ENCODE peak calls at places on chromosomes 16 and 17, in four cellular contexts. One of them, this sample, is unnamed.

GRCh38 chr17:33234930-33235685 is 58.0 kb downstream of the ASIC2 start:
- DNase-seq in GM12878: no peak
- DNase-seq in SK-N-SH: peak
- DNase-seq in K562: peak
- DNase-seq in this sample: no peak

GRCh38 chr16:50185005-50185505 is 31.9 kb downstream of the TENT4B start:
- DNase-seq in K562: no peak
- DNase-seq in SK-N-SH: no peak
- DNase-seq in GM12878: no peak
- DNase-seq in this sample: no peak

GRCh38 chr17:8055851-8056231 is 17.0 kb downstream of the ALOX15B start:
- DNase-seq in SK-N-SH: no peak
- DNase-seq in GM12878: no peak
- DNase-seq in K562: no peak
- DNase-seq in this sample: no peak

GRCh38 chr17:79183221-79184158 is 108.9 kb downstream of the ENGASE start:
- DNase-seq in K562: no peak
- DNase-seq in SK-N-SH: peak
- DNase-seq in GM12878: no peak
- DNase-seq in this sample: peak

GRCh38 chr16:1765826-1766225 is 5.5 kb downstream of the NME3 start:
- DNase-seq in K562: no peak
- DNase-seq in SK-N-SH: no peak
- DNase-seq in GM12878: no peak
- DNase-seq in this sample: no peak

GRCh38 chr17:43827596-43827995 is 5.3 kb downstream of the MPP3 start:
- DNase-seq in GM12878: no peak
- DNase-seq in K562: no peak
- DNase-seq in SK-N-SH: no peak
- DNase-seq in this sample: no peak

GRCh38 chr16:84774810-84775209 is 45.0 kb upstream of the CRISPLD2 start:
- DNase-seq in GM12878: no peak
- DNase-seq in K562: no peak
- DNase-seq in SK-N-SH: no peak
- DNase-seq in this sample: no peak

GRCh38 chr16:14264560-14264959 is 193.4 kb downstream of the MRTFB start:
- DNase-seq in SK-N-SH: no peak
- DNase-seq in GM12878: no peak
- DNase-seq in K562: no peak
- DNase-seq in this sample: no peak

GRCh38 chr17:13025687-13026086 is 7.9 kb upstream of the ELAC2 start:
- DNase-seq in GM12878: no peak
- DNase-seq in SK-N-SH: no peak
- DNase-seq in K562: no peak
- DNase-seq in this sample: no peak

GRCh38 chr17:45775576-45776011 is 8.5 kb upstream of the CRHR1 start:
- DNase-seq in K562: no peak
- DNase-seq in GM12878: no peak
- DNase-seq in SK-N-SH: peak
- DNase-seq in this sample: no peak

GRCh38 chr16:79050063-79050462 is 550.5 kb downstream of the MAF start:
- DNase-seq in GM12878: no peak
- DNase-seq in SK-N-SH: no peak
- DNase-seq in K562: no peak
- DNase-seq in this sample: no peak

GRCh38 chr17:41284043-41284442 is 8.5 kb downstream of the KRTAP9-7 start:
- DNase-seq in K562: peak
- DNase-seq in SK-N-SH: no peak
- DNase-seq in GM12878: no peak
- DNase-seq in this sample: no peak

GRCh38 chr17:29617125-29617480 is 5.6 kb downstream of the CORO6 start:
- DNase-seq in GM12878: no peak
- DNase-seq in K562: peak
- DNase-seq in SK-N-SH: peak
- DNase-seq in this sample: peak

GRCh38 chr17:19544366-19544765 is 10.7 kb downstream of the SLC47A1 start:
- DNase-seq in K562: no peak
- DNase-seq in GM12878: no peak
- DNase-seq in SK-N-SH: no peak
- DNase-seq in this sample: no peak

GRCh38 chr16:24610421-24610765 is 71.0 kb downstream of the RBBP6 start:
- DNase-seq in GM12878: no peak
- DNase-seq in SK-N-SH: no peak
- DNase-seq in K562: no peak
- DNase-seq in this sample: no peak

GRCh38 chr17:59357219-59357699 is 25.8 kb downstream of the YPEL2 start:
- DNase-seq in K562: no peak
- DNase-seq in SK-N-SH: no peak
- DNase-seq in GM12878: no peak
- DNase-seq in this sample: no peak

GRCh38 chr17:42525221-42525620 is 10.8 kb upstream of the NAGLU start:
- DNase-seq in GM12878: no peak
- DNase-seq in K562: no peak
- DNase-seq in SK-N-SH: no peak
- DNase-seq in this sample: no peak

GRCh38 chr17:50710650-50711049 is 2.9 kb upstream of the ANKRD40 start:
- DNase-seq in GM12878: no peak
- DNase-seq in K562: no peak
- DNase-seq in SK-N-SH: no peak
- DNase-seq in this sample: no peak

GRCh38 chr16:2178321-2179106 is 17.9 kb downstream of the CASKIN1 start:
- DNase-seq in GM12878: no peak
- DNase-seq in SK-N-SH: peak
- DNase-seq in K562: peak
- DNase-seq in this sample: peak

GRCh38 chr17:48340916-48341315 is 89.1 kb downstream of the SKAP1 start:
- DNase-seq in SK-N-SH: no peak
- DNase-seq in GM12878: no peak
- DNase-seq in K562: no peak
- DNase-seq in this sample: no peak

GRCh38 chr16:35910409-35910808 is 2451.0 kb downstream of the TP53TG3F start:
- DNase-seq in SK-N-SH: no peak
- DNase-seq in K562: no peak
- DNase-seq in GM12878: no peak
- DNase-seq in this sample: no peak

GRCh38 chr16:29962344-29962994 is 590 bp downstream of the TMEM219 start:
- DNase-seq in K562: peak
- DNase-seq in GM12878: no peak
- DNase-seq in SK-N-SH: no peak
- DNase-seq in this sample: no peak

GRCh38 chr17:57705921-57706695 is 39.0 kb downstream of the CCDC182 start:
- DNase-seq in K562: no peak
- DNase-seq in GM12878: no peak
- DNase-seq in SK-N-SH: no peak
- DNase-seq in this sample: peak

GRCh38 chr17:43713494-43714162 is 45.0 kb downstream of the SOST start:
- DNase-seq in GM12878: no peak
- DNase-seq in K562: no peak
- DNase-seq in SK-N-SH: peak
- DNase-seq in this sample: no peak

GRCh38 chr16:15996432-15997109 is 47.2 kb downstream of the ABCC1 start:
- DNase-seq in K562: peak
- DNase-seq in SK-N-SH: peak
- DNase-seq in GM12878: no peak
- DNase-seq in this sample: no peak

DNA sequence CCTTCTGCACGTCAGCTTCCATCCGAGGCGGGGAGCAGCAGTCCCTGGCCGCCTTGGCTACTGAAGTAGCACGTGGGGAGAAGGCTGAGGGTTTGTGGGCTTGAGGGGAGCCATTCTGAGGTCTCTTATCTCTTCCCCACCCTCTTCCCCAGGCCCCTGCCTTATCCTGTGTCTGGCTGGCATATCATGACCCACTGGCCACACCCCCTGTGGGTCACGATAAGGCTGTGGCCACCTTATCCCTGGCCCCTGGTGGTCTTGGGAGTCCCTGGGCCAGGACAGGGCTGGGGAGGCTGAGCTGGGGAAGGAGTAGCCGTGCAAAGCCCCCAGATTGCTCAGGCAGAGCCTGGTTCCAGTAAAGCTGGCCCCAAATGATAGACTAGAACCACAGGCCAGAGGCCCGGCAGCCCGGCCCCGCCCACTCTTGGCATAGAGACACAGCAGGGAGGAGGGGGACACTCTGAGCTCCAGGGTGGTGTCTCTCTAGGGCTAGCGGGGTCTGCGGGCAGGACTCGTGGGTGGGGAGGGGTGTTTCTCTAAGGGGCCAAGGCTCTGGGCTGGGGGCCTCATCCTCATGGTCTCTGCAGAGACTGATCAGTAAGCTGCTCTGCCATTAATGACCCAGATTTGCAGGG is 7.6 kb downstream of the SPNS2 start:
- DNase-seq in SK-N-SH: no peak
- DNase-seq in GM12878: no peak
- DNase-seq in K562: peak
- DNase-seq in this sample: no peak
- TF ChIP-seq NRF1 in SK-N-SH: no peak
- TF ChIP-seq NRF1 in GM12878: no peak
- TF ChIP-seq NRF1 in K562: no peak
- TF ChIP-seq NRF1 in this sample: no peak

GRCh38 chr17:64354824-64355535 is 35.7 kb downstream of the PECAM1 start:
- DNase-seq in GM12878: no peak
- DNase-seq in K562: no peak
- DNase-seq in SK-N-SH: no peak
- DNase-seq in this sample: no peak

GRCh38 chr17:64355536-64356303 is 34.9 kb downstream of the PECAM1 start:
- DNase-seq in GM12878: no peak
- DNase-seq in K562: no peak
- DNase-seq in SK-N-SH: no peak
- DNase-seq in this sample: no peak

GRCh38 chr17:64356304-64356686 is 34.4 kb downstream of the PECAM1 start:
- DNase-seq in K562: no peak
- DNase-seq in SK-N-SH: no peak
- DNase-seq in GM12878: no peak
- DNase-seq in this sample: no peak

GRCh38 chr17:64358261-64358788 is 32.3 kb downstream of the PECAM1 start:
- DNase-seq in GM12878: no peak
- DNase-seq in SK-N-SH: no peak
- DNase-seq in K562: no peak
- DNase-seq in this sample: no peak

DNA sequence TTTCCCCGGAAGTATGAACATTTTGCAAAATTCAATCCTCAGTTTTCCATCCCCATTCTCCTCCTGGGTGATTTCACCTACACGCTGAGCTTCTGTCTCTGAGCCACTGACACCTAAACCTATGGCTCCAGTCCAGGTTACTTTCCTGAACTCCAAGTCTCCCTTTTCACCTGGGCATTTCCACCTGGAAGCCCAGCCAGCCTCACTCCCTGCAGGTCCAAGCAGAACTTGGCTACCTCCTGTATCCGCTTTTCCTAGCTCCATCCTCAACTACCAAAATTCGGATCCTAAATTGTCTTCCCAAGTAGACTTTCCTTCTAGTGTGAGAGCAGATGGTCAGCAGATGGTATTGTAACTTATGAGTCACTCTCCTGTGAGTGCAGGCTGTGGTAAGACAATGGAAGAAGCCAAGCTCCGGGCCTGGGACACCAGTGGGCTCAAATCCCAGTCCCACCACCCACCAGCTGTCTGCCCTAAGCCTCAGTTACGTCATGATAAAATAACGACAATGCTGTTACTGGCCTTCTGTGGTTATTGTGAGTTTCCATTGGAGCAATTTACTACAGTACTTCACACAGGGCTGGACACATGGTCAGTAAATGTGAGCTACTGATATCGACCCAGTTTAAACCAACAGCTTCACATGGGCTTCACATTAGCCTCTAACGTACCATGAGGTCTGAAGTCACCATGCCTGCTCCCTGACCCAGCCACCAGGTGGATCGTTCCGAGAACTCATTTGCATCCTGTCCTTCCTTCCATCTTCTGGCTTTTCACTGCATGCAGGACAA is 33.3 kb downstream of the PECAM1 start:
- DNase-seq in SK-N-SH: no peak
- DNase-seq in K562: no peak
- DNase-seq in GM12878: no peak
- DNase-seq in this sample: no peak
- TF ChIP-seq NRF1 in SK-N-SH: no peak
- TF ChIP-seq NRF1 in K562: no peak
- TF ChIP-seq NRF1 in GM12878: no peak
- TF ChIP-seq NRF1 in this sample: no peak

DNA sequence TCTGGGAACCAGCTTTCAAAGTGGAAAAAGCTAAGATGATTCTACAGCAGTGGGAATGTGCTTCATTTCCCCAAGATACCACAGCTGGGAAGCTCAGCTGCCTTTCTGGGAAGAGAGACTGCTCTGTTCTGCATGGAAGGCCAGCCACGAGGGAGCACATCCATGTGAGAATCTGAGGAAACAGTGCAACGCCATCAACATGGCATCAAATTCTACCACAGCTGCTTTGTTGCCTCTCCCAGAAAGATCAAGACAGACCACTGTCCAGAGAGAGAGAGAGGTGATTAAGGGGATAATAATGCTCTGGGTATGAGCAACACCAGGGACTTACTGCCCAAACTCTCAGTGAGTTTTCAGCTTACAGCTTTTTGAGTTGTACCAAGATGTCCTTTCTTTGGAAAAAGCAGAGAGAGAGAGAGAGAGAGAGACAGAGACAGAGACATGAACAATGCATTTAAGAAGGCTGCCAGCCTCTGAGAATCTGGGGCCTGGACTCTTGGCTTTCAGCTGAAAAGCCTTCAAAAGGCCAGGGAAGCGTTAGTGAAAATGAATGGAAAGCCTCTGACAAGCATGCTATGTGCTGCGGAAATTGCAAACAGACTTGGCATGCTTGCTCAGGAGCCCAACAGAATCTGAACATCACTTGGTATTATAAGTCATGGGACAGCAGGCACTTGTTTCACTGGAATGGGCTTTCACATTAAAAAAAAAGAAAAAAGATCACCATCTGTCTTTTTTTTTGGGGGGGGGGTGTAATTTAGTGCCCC is 223.1 kb downstream of the MAP2K6 start:
- DNase-seq in SK-N-SH: no peak
- DNase-seq in GM12878: no peak
- DNase-seq in K562: no peak
- DNase-seq in this sample: no peak
- TF ChIP-seq NRF1 in SK-N-SH: no peak
- TF ChIP-seq NRF1 in GM12878: no peak
- TF ChIP-seq NRF1 in K562: no peak
- TF ChIP-seq NRF1 in this sample: no peak

DNA sequence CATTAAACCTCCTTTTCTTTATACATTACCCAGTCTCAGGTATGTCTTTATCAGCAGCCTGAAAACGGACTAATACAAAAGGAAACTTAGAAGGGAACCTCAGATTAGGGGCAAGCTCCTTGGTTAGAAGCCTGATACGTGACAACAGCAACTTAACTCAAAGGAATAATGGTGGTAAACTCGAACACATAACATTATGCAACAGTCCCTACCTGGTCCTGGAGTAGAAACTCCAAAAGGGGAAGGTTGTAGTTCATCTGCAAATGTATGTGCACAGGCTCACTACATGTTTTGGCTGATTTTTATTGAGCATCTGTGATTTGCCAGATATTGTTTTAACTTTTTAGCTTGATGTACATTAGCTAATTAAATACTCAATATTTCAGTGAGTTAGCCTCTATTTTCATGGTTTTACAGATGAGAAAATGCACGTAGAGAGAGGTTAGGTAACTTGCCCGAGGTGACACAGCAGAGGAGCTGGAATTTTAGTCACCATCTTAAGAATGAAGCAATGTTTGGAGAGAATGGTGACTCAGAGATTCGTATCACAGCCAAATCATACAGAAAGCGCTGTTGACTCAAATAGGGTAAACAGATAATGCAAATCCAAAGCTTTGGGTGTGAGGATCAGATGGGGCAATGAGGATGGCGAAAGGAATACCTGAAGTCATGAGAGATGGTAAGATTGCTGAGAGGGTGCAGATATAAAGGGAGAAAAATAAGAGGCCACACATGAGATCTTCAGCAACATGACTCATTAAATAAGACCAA is 194.9 kb upstream of the RBFOX1 start:
- DNase-seq in GM12878: no peak
- DNase-seq in SK-N-SH: no peak
- DNase-seq in K562: no peak
- DNase-seq in this sample: no peak
- TF ChIP-seq NRF1 in GM12878: no peak
- TF ChIP-seq NRF1 in SK-N-SH: no peak
- TF ChIP-seq NRF1 in K562: no peak
- TF ChIP-seq NRF1 in this sample: no peak